ENCODE peak calls at places on chromosome 18, in four cellular contexts. Y is activated T-cell treated with anti-CD3 and anti-CD28 coated beads for 24 hours, J is aorta, Q is Kasumi-1. B is an unnamed sample.
A peak's percentile ranks its signal among the peaks of the same experiment; 100 is the strongest.

GRCh38 chr18:71324356-71324755 is 1035.5 kb downstream of the SOCS6 start:
- DNase-seq in J (no peak), Q (no peak), Y (no peak), B (no peak)

GRCh38 chr18:42029100-42029499 is 74.1 kb downstream of the PIK3C3 start:
- DNase-seq in Y (no peak), J (no peak), Q (no peak), B (no peak)

GRCh38 chr18:61154866-61155265 is 178.4 kb upstream of the CDH20 start:
- DNase-seq in Y (no peak), J (no peak), Q (no peak), B (no peak)

GRCh38 chr18:43396266-43396665 is 119.0 kb upstream of the SYT4 start:
- DNase-seq in J (no peak), Q (peak; percentile 30), Y (no peak), B (no peak)

GRCh38 chr18:57805117-57805516 is 2.0 kb upstream of the ATP8B1 start:
- DNase-seq in J (no peak), Y (no peak), Q (no peak), B (no peak)

GRCh38 chr18:37529296-37529695 is 36.3 kb downstream of the CELF4 start:
- DNase-seq in Q (no peak), J (no peak), Y (no peak), B (no peak)

GRCh38 chr18:48135436-48135966 is 205.0 kb upstream of the SMAD2 start:
- DNase-seq in J (no peak), Q (no peak), Y (no peak), B (no peak)

GRCh38 chr18:63532471-63532870 is 9.7 kb upstream of the SERPINB12 start:
- DNase-seq in J (no peak), Y (no peak), Q (no peak), B (no peak)

GRCh38 chr18:7152485-7152884 is 34.9 kb upstream of the LAMA1 start:
- DNase-seq in Q (peak; percentile 26), Y (no peak), J (no peak), B (no peak)

GRCh38 chr18:61575419-61575818 is 242.2 kb downstream of the CDH20 start:
- DNase-seq in J (no peak), Q (no peak), Y (no peak), B (no peak)

GRCh38 chr18:63317982-63318881 is 1.3 kb downstream of the BCL2 start:
- DNase-seq in Q (peak; percentile 72), J (peak; percentile 89), Y (peak; percentile 66), B (no peak)

GRCh38 chr18:44536041-44536440 is 144.6 kb upstream of the SETBP1 start:
- DNase-seq in J (no peak), Q (no peak), Y (no peak), B (peak; percentile 13)

B was measured in IMR-90.